ENCODE peak calls at places on chromosomes 16 and 17, in seven cellular contexts. One of them, this sample, is unnamed.

GRCh38 chr16:1723450-1724147 is 17.6 kb downstream of the MAPK8IP3 start:
- DNase-seq in naive thymus-derived CD4-positive, alpha-beta T cell: peak; percentile 30
- DNase-seq in C1 segment of cervical spinal cord: peak; percentile 14
- DNase-seq in tibial nerve: no peak
- DNase-seq in HS-5: no peak
- DNase-seq in HT1080: peak; percentile 41
- DNase-seq in M059J: peak; percentile 51
- DNase-seq in this sample: no peak

GRCh38 chr16:88327566-88328312 is 55.0 kb upstream of the ZNF469 start:
- DNase-seq in M059J: no peak
- DNase-seq in C1 segment of cervical spinal cord: no peak
- DNase-seq in tibial nerve: no peak
- DNase-seq in naive thymus-derived CD4-positive, alpha-beta T cell: no peak
- DNase-seq in HS-5: no peak
- DNase-seq in HT1080: no peak
- DNase-seq in this sample: no peak

GRCh38 chr16:67528870-67529638 is 425 bp downstream of the RIPOR1 start:
- DNase-seq in HS-5: no peak
- DNase-seq in C1 segment of cervical spinal cord: peak; percentile 40
- DNase-seq in HT1080: no peak
- DNase-seq in naive thymus-derived CD4-positive, alpha-beta T cell: no peak
- DNase-seq in tibial nerve: no peak
- DNase-seq in M059J: peak; percentile 72
- DNase-seq in this sample: peak; percentile 67

GRCh38 chr17:22512997-22513538 is 820.7 kb downstream of the KCNJ18 start:
- DNase-seq in HT1080: peak; percentile 17
- DNase-seq in HS-5: no peak
- DNase-seq in C1 segment of cervical spinal cord: no peak
- DNase-seq in tibial nerve: no peak
- DNase-seq in M059J: no peak
- DNase-seq in naive thymus-derived CD4-positive, alpha-beta T cell: no peak
- DNase-seq in this sample: no peak

GRCh38 chr16:70467113-70467512 is 12.7 kb downstream of the FCSK start:
- DNase-seq in naive thymus-derived CD4-positive, alpha-beta T cell: no peak
- DNase-seq in HT1080: no peak
- DNase-seq in tibial nerve: no peak
- DNase-seq in M059J: no peak
- DNase-seq in C1 segment of cervical spinal cord: no peak
- DNase-seq in HS-5: no peak
- DNase-seq in this sample: no peak

GRCh38 chr17:19409509-19409908 is 1.5 kb upstream of the RNF112 start:
- DNase-seq in HS-5: no peak
- DNase-seq in HT1080: peak; percentile 44
- DNase-seq in tibial nerve: no peak
- DNase-seq in naive thymus-derived CD4-positive, alpha-beta T cell: no peak
- DNase-seq in C1 segment of cervical spinal cord: no peak
- DNase-seq in M059J: peak; percentile 78
- DNase-seq in this sample: no peak

GRCh38 chr17:83129676-83130075 is 50.3 kb downstream of the METRNL start:
- DNase-seq in C1 segment of cervical spinal cord: no peak
- DNase-seq in M059J: no peak
- DNase-seq in tibial nerve: no peak
- DNase-seq in HT1080: no peak
- DNase-seq in HS-5: no peak
- DNase-seq in naive thymus-derived CD4-positive, alpha-beta T cell: no peak
- DNase-seq in this sample: no peak

GRCh38 chr17:61635913-61636432 is 45.0 kb upstream of the NACA2 start:
- DNase-seq in tibial nerve: no peak
- DNase-seq in M059J: peak; percentile 62
- DNase-seq in HT1080: peak; percentile 43
- DNase-seq in HS-5: peak; percentile 54
- DNase-seq in C1 segment of cervical spinal cord: no peak
- DNase-seq in naive thymus-derived CD4-positive, alpha-beta T cell: peak; percentile 9
- DNase-seq in this sample: no peak

GRCh38 chr17:48868916-48869500 is 23.6 kb upstream of the ATP5MC1 start:
- DNase-seq in M059J: no peak
- DNase-seq in HS-5: no peak
- DNase-seq in C1 segment of cervical spinal cord: no peak
- DNase-seq in tibial nerve: no peak
- DNase-seq in naive thymus-derived CD4-positive, alpha-beta T cell: no peak
- DNase-seq in HT1080: no peak
- DNase-seq in this sample: no peak

GRCh38 chr17:8079291-8080207 is 8.0 kb downstream of the ALOX12B start:
- DNase-seq in HS-5: no peak
- DNase-seq in C1 segment of cervical spinal cord: peak; percentile 34
- DNase-seq in M059J: peak; percentile 42
- DNase-seq in naive thymus-derived CD4-positive, alpha-beta T cell: peak; percentile 81
- DNase-seq in HT1080: peak; percentile 71
- DNase-seq in tibial nerve: peak; percentile 35
- DNase-seq in this sample: peak; percentile 78

GRCh38 chr16:53745753-53746258 is 41.9 kb downstream of the FTO start:
- DNase-seq in tibial nerve: no peak
- DNase-seq in naive thymus-derived CD4-positive, alpha-beta T cell: no peak
- DNase-seq in M059J: peak; percentile 86
- DNase-seq in HS-5: peak; percentile 81
- DNase-seq in C1 segment of cervical spinal cord: no peak
- DNase-seq in HT1080: peak; percentile 62
- DNase-seq in this sample: no peak

GRCh38 chr17:80812362-80813088 is 179.1 kb upstream of the CHMP6 start:
- DNase-seq in C1 segment of cervical spinal cord: no peak
- DNase-seq in M059J: no peak
- DNase-seq in HS-5: no peak
- DNase-seq in naive thymus-derived CD4-positive, alpha-beta T cell: no peak
- DNase-seq in tibial nerve: no peak
- DNase-seq in HT1080: no peak
- DNase-seq in this sample: no peak

GRCh38 chr17:80872999-80873951 is 118.4 kb upstream of the CHMP6 start:
- DNase-seq in M059J: peak; percentile 42
- DNase-seq in HT1080: no peak
- DNase-seq in tibial nerve: no peak
- DNase-seq in HS-5: no peak
- DNase-seq in naive thymus-derived CD4-positive, alpha-beta T cell: no peak
- DNase-seq in C1 segment of cervical spinal cord: peak; percentile 30
- DNase-seq in this sample: no peak

GRCh38 chr16:75265911-75266701 is 14.7 kb upstream of the BCAR1 start:
- DNase-seq in naive thymus-derived CD4-positive, alpha-beta T cell: no peak
- DNase-seq in M059J: peak; percentile 77
- DNase-seq in HT1080: peak; percentile 68
- DNase-seq in HS-5: no peak
- DNase-seq in C1 segment of cervical spinal cord: peak; percentile 63
- DNase-seq in tibial nerve: no peak
- DNase-seq in this sample: peak; percentile 72

GRCh38 chr17:50219939-50220465 is 18.6 kb upstream of the COL1A1 start:
- DNase-seq in HS-5: no peak
- DNase-seq in M059J: peak; percentile 52
- DNase-seq in HT1080: no peak
- DNase-seq in tibial nerve: no peak
- DNase-seq in naive thymus-derived CD4-positive, alpha-beta T cell: no peak
- DNase-seq in C1 segment of cervical spinal cord: no peak
- DNase-seq in this sample: no peak

GRCh38 chr17:64448665-64449512 is at the start of gene MILR1:
- DNase-seq in HT1080: peak; percentile 88
- DNase-seq in M059J: peak; percentile 90
- DNase-seq in naive thymus-derived CD4-positive, alpha-beta T cell: no peak
- DNase-seq in tibial nerve: no peak
- DNase-seq in C1 segment of cervical spinal cord: peak; percentile 26
- DNase-seq in HS-5: peak; percentile 70
- DNase-seq in this sample: no peak

GRCh38 chr17:12567077-12568053 is 98.3 kb upstream of the MYOCD start:
- DNase-seq in M059J: no peak
- DNase-seq in HS-5: no peak
- DNase-seq in tibial nerve: no peak
- DNase-seq in C1 segment of cervical spinal cord: no peak
- DNase-seq in naive thymus-derived CD4-positive, alpha-beta T cell: no peak
- DNase-seq in HT1080: no peak
- DNase-seq in this sample: no peak

GRCh38 chr16:27347930-27348685 is 34.3 kb downstream of the IL4R start:
- DNase-seq in C1 segment of cervical spinal cord: no peak
- DNase-seq in M059J: no peak
- DNase-seq in HT1080: no peak
- DNase-seq in tibial nerve: no peak
- DNase-seq in naive thymus-derived CD4-positive, alpha-beta T cell: no peak
- DNase-seq in HS-5: no peak
- DNase-seq in this sample: no peak

GRCh38 chr16:86437348-86437747 is 73.0 kb upstream of the FOXF1 start:
- DNase-seq in tibial nerve: no peak
- DNase-seq in M059J: no peak
- DNase-seq in naive thymus-derived CD4-positive, alpha-beta T cell: no peak
- DNase-seq in C1 segment of cervical spinal cord: no peak
- DNase-seq in HT1080: no peak
- DNase-seq in HS-5: no peak
- DNase-seq in this sample: no peak

GRCh38 chr16:12166271-12166670 is 189.7 kb downstream of the SNX29 start:
- DNase-seq in HS-5: no peak
- DNase-seq in naive thymus-derived CD4-positive, alpha-beta T cell: no peak
- DNase-seq in tibial nerve: no peak
- DNase-seq in HT1080: no peak
- DNase-seq in C1 segment of cervical spinal cord: no peak
- DNase-seq in M059J: no peak
- DNase-seq in this sample: no peak

GRCh38 chr17:6894206-6894528 is 62.6 kb upstream of the TEKT1 start:
- DNase-seq in M059J: no peak
- DNase-seq in naive thymus-derived CD4-positive, alpha-beta T cell: no peak
- DNase-seq in HT1080: no peak
- DNase-seq in tibial nerve: no peak
- DNase-seq in C1 segment of cervical spinal cord: no peak
- DNase-seq in HS-5: no peak
- DNase-seq in this sample: no peak

GRCh38 chr16:47581114-47581513 is 120.0 kb downstream of the PHKB start:
- DNase-seq in C1 segment of cervical spinal cord: no peak
- DNase-seq in HS-5: no peak
- DNase-seq in naive thymus-derived CD4-positive, alpha-beta T cell: no peak
- DNase-seq in M059J: no peak
- DNase-seq in tibial nerve: no peak
- DNase-seq in HT1080: no peak
- DNase-seq in this sample: no peak

This sample was measured in left cardiac atrium.